ENCODE peak calls at places on chromosomes 1 and 21, in eight cellular contexts. One of them, this sample, is unnamed.

GRCh38 chr1:93685918-93686317 is 4.3 kb upstream of the BCAR3 start:
- DNase-seq in CD8-positive, alpha-beta T cell: no peak
- DNase-seq in WERI-Rb-1: no peak
- DNase-seq in colonic mucosa: no peak
- DNase-seq in ovary: no peak
- DNase-seq in fibroblast of mammary gland: no peak
- DNase-seq in tibial nerve: no peak
- DNase-seq in cardiac muscle cell: no peak
- DNase-seq in this sample: no peak

GRCh38 chr1:34978926-34979325 is 6.2 kb downstream of the TMEM35B start:
- DNase-seq in colonic mucosa: no peak
- DNase-seq in WERI-Rb-1: no peak
- DNase-seq in CD8-positive, alpha-beta T cell: no peak
- DNase-seq in ovary: no peak
- DNase-seq in cardiac muscle cell: no peak
- DNase-seq in fibroblast of mammary gland: no peak
- DNase-seq in tibial nerve: no peak
- DNase-seq in this sample: no peak

GRCh38 chr21:18370292-18370691 is 33.3 kb downstream of the TMPRSS15 start:
- DNase-seq in ovary: no peak
- DNase-seq in tibial nerve: no peak
- DNase-seq in CD8-positive, alpha-beta T cell: no peak
- DNase-seq in WERI-Rb-1: no peak
- DNase-seq in cardiac muscle cell: no peak
- DNase-seq in colonic mucosa: no peak
- DNase-seq in fibroblast of mammary gland: no peak
- DNase-seq in this sample: no peak

GRCh38 chr1:167083066-167083682 is 7.0 kb downstream of the GPA33 start:
- DNase-seq in cardiac muscle cell: peak; percentile 36
- DNase-seq in CD8-positive, alpha-beta T cell: no peak
- DNase-seq in tibial nerve: no peak
- DNase-seq in WERI-Rb-1: no peak
- DNase-seq in fibroblast of mammary gland: no peak
- DNase-seq in colonic mucosa: peak; percentile 74
- DNase-seq in ovary: no peak
- DNase-seq in this sample: no peak

GRCh38 chr1:244027491-244027890 is 23.6 kb upstream of the ZBTB18 start:
- DNase-seq in CD8-positive, alpha-beta T cell: no peak
- DNase-seq in tibial nerve: no peak
- DNase-seq in cardiac muscle cell: no peak
- DNase-seq in fibroblast of mammary gland: no peak
- DNase-seq in colonic mucosa: no peak
- DNase-seq in ovary: no peak
- DNase-seq in WERI-Rb-1: peak; percentile 91
- DNase-seq in this sample: no peak

GRCh38 chr1:109151146-109151545 is 37.2 kb downstream of the ELAPOR1 start:
- DNase-seq in ovary: no peak
- DNase-seq in colonic mucosa: peak; percentile 73
- DNase-seq in tibial nerve: no peak
- DNase-seq in CD8-positive, alpha-beta T cell: no peak
- DNase-seq in fibroblast of mammary gland: peak; percentile 67
- DNase-seq in WERI-Rb-1: peak; percentile 70
- DNase-seq in cardiac muscle cell: peak; percentile 16
- DNase-seq in this sample: peak; percentile 37

GRCh38 chr1:67687649-67688048 is 2.6 kb downstream of the GADD45A start:
- DNase-seq in colonic mucosa: no peak
- DNase-seq in ovary: no peak
- DNase-seq in WERI-Rb-1: no peak
- DNase-seq in cardiac muscle cell: no peak
- DNase-seq in fibroblast of mammary gland: peak; percentile 79
- DNase-seq in tibial nerve: no peak
- DNase-seq in CD8-positive, alpha-beta T cell: no peak
- DNase-seq in this sample: peak; percentile 60

GRCh38 chr1:84301759-84302380 is 362 bp downstream of the SAMD13 start:
- DNase-seq in cardiac muscle cell: no peak
- DNase-seq in fibroblast of mammary gland: no peak
- DNase-seq in CD8-positive, alpha-beta T cell: no peak
- DNase-seq in ovary: no peak
- DNase-seq in tibial nerve: no peak
- DNase-seq in WERI-Rb-1: no peak
- DNase-seq in colonic mucosa: no peak
- DNase-seq in this sample: no peak

GRCh38 chr1:172883844-172884243 is 166.9 kb downstream of the TNFSF18 start:
- DNase-seq in ovary: no peak
- DNase-seq in colonic mucosa: no peak
- DNase-seq in WERI-Rb-1: no peak
- DNase-seq in cardiac muscle cell: no peak
- DNase-seq in CD8-positive, alpha-beta T cell: no peak
- DNase-seq in tibial nerve: no peak
- DNase-seq in fibroblast of mammary gland: no peak
- DNase-seq in this sample: no peak

GRCh38 chr1:201125019-201125418 is 2.0 kb downstream of the ASCL5 start:
- DNase-seq in cardiac muscle cell: no peak
- DNase-seq in WERI-Rb-1: no peak
- DNase-seq in CD8-positive, alpha-beta T cell: no peak
- DNase-seq in tibial nerve: no peak
- DNase-seq in ovary: peak; percentile 63
- DNase-seq in colonic mucosa: no peak
- DNase-seq in fibroblast of mammary gland: no peak
- DNase-seq in this sample: no peak

GRCh38 chr1:44784094-44785026 is 3.6 kb downstream of the BEST4 start:
- DNase-seq in CD8-positive, alpha-beta T cell: peak; percentile 20
- DNase-seq in ovary: no peak
- DNase-seq in fibroblast of mammary gland: no peak
- DNase-seq in WERI-Rb-1: no peak
- DNase-seq in colonic mucosa: no peak
- DNase-seq in cardiac muscle cell: peak; percentile 51
- DNase-seq in tibial nerve: no peak
- DNase-seq in this sample: no peak

GRCh38 chr1:88060112-88060673 is 623.9 kb upstream of the PKN2 start:
- DNase-seq in WERI-Rb-1: no peak
- DNase-seq in ovary: no peak
- DNase-seq in cardiac muscle cell: no peak
- DNase-seq in fibroblast of mammary gland: no peak
- DNase-seq in tibial nerve: no peak
- DNase-seq in colonic mucosa: no peak
- DNase-seq in CD8-positive, alpha-beta T cell: no peak
- DNase-seq in this sample: no peak

GRCh38 chr1:230139741-230140140 is 72.7 kb downstream of the GALNT2 start:
- DNase-seq in ovary: no peak
- DNase-seq in fibroblast of mammary gland: no peak
- DNase-seq in tibial nerve: no peak
- DNase-seq in cardiac muscle cell: no peak
- DNase-seq in CD8-positive, alpha-beta T cell: no peak
- DNase-seq in colonic mucosa: peak; percentile 45
- DNase-seq in WERI-Rb-1: no peak
- DNase-seq in this sample: no peak

GRCh38 chr1:29999595-29999994 is 723.8 kb downstream of the MATN1 start:
- DNase-seq in colonic mucosa: no peak
- DNase-seq in CD8-positive, alpha-beta T cell: no peak
- DNase-seq in cardiac muscle cell: no peak
- DNase-seq in tibial nerve: no peak
- DNase-seq in fibroblast of mammary gland: no peak
- DNase-seq in WERI-Rb-1: no peak
- DNase-seq in ovary: no peak
- DNase-seq in this sample: no peak

GRCh38 chr21:33189237-33189636 is 40.5 kb upstream of the IFNAR2 start:
- DNase-seq in tibial nerve: no peak
- DNase-seq in colonic mucosa: no peak
- DNase-seq in fibroblast of mammary gland: no peak
- DNase-seq in WERI-Rb-1: no peak
- DNase-seq in ovary: no peak
- DNase-seq in CD8-positive, alpha-beta T cell: no peak
- DNase-seq in cardiac muscle cell: no peak
- DNase-seq in this sample: no peak

GRCh38 chr1:70411360-70411844 is 334 bp downstream of the CTH start:
- DNase-seq in ovary: no peak
- DNase-seq in colonic mucosa: no peak
- DNase-seq in WERI-Rb-1: no peak
- DNase-seq in cardiac muscle cell: no peak
- DNase-seq in CD8-positive, alpha-beta T cell: no peak
- DNase-seq in tibial nerve: no peak
- DNase-seq in fibroblast of mammary gland: no peak
- DNase-seq in this sample: no peak

GRCh38 chr21:44579056-44579832 is 1.2 kb downstream of the KRTAP10-5 start:
- DNase-seq in WERI-Rb-1: no peak
- DNase-seq in fibroblast of mammary gland: no peak
- DNase-seq in cardiac muscle cell: no peak
- DNase-seq in CD8-positive, alpha-beta T cell: no peak
- DNase-seq in tibial nerve: no peak
- DNase-seq in ovary: no peak
- DNase-seq in colonic mucosa: no peak
- DNase-seq in this sample: no peak

GRCh38 chr1:17561561-17561985 is 22.1 kb downstream of the ARHGEF10L start:
- DNase-seq in WERI-Rb-1: no peak
- DNase-seq in ovary: no peak
- DNase-seq in CD8-positive, alpha-beta T cell: no peak
- DNase-seq in fibroblast of mammary gland: peak; percentile 48
- DNase-seq in cardiac muscle cell: no peak
- DNase-seq in tibial nerve: no peak
- DNase-seq in colonic mucosa: no peak
- DNase-seq in this sample: no peak

GRCh38 chr1:155177192-155177917 is 3.7 kb downstream of the TRIM46 start:
- DNase-seq in WERI-Rb-1: peak; percentile 11
- DNase-seq in tibial nerve: peak; percentile 4
- DNase-seq in fibroblast of mammary gland: no peak
- DNase-seq in colonic mucosa: peak; percentile 18
- DNase-seq in cardiac muscle cell: no peak
- DNase-seq in ovary: no peak
- DNase-seq in CD8-positive, alpha-beta T cell: no peak
- DNase-seq in this sample: no peak

GRCh38 chr1:26177182-26177684 is at the start of gene CNKSR1:
- DNase-seq in fibroblast of mammary gland: no peak
- DNase-seq in WERI-Rb-1: no peak
- DNase-seq in cardiac muscle cell: peak; percentile 49
- DNase-seq in ovary: no peak
- DNase-seq in CD8-positive, alpha-beta T cell: no peak
- DNase-seq in tibial nerve: no peak
- DNase-seq in colonic mucosa: peak; percentile 90
- DNase-seq in this sample: no peak
- H3K4me3 ChIP-seq in fibroblast of mammary gland: no peak within 1 kb of the TSS
- H3K4me3 ChIP-seq in WERI-Rb-1: no peak within 1 kb of the TSS
- H3K4me3 ChIP-seq in cardiac muscle cell: no peak within 1 kb of the TSS
- H3K4me3 ChIP-seq in ovary: no peak within 1 kb of the TSS
- H3K4me3 ChIP-seq in CD8-positive, alpha-beta T cell: no peak within 1 kb of the TSS
- H3K4me3 ChIP-seq in tibial nerve: no peak within 1 kb of the TSS
- H3K4me3 ChIP-seq in colonic mucosa: peak within 1 kb of the TSS; percentile 34
- H3K4me3 ChIP-seq in this sample: no peak within 1 kb of the TSS

DNA sequence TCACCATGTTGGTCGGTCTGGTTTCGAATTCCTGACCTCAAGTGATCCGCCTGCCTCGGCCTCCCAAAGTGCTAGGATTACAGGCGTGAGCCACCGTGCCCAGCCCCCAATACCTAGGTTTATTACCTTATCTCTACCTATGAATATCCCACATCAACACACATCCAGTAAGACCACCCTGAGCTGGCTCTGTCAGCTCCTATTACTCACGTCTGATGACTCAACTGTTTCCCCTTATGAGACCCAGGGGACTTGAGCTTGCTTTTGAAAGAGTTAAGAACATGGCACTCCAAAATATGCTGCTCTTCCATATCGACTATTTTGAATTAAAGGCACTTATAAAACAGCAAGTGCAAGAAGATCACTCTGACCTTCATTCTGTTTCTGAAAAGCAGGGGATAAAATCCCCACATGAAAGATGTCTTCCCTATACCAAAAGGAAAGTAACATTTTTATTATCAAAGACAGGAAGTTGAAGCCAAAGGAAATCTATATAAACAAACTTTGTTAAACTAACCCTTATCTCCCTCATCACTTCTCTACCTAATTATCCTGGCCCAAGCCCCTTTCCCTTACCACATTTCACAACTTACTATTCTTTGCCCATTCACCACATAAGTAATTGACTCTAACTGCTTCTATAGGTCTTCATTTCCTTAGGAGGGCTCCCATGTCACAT is 41.3 kb upstream of the OSBPL9 start:
- DNase-seq in cardiac muscle cell: no peak
- DNase-seq in fibroblast of mammary gland: peak; percentile 87
- DNase-seq in WERI-Rb-1: no peak
- DNase-seq in colonic mucosa: no peak
- DNase-seq in ovary: no peak
- DNase-seq in tibial nerve: no peak
- DNase-seq in CD8-positive, alpha-beta T cell: no peak
- DNase-seq in this sample: peak; percentile 75
- H3K4me3 ChIP-seq in cardiac muscle cell: no peak overlapping the region
- H3K4me3 ChIP-seq in fibroblast of mammary gland: no peak overlapping the region
- H3K4me3 ChIP-seq in WERI-Rb-1: no peak overlapping the region
- H3K4me3 ChIP-seq in colonic mucosa: no peak overlapping the region
- H3K4me3 ChIP-seq in ovary: no peak overlapping the region
- H3K4me3 ChIP-seq in tibial nerve: no peak overlapping the region
- H3K4me3 ChIP-seq in CD8-positive, alpha-beta T cell: no peak overlapping the region
- H3K4me3 ChIP-seq in this sample: no peak overlapping the region

DNA sequence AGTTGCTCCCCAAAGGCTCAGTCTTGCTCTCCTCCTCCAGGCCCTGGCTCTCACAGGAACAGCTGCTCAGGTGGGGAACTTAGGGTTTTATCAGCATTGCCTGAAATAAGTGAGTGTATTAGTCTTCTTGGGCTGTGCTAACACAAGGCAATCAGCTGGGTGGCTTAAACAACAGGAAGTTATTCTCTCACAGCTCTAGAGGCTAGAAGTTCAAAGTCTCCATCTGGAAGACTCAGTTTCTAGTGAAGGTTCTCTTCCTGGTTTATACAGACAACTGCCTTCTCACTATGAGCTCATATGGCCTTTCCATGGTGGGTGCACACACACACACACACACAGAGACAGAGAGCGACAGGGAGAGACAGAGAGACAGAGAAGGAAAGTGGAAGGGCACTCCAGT is 2.8 kb upstream of the CD1C start:
- DNase-seq in fibroblast of mammary gland: no peak
- DNase-seq in cardiac muscle cell: no peak
- DNase-seq in tibial nerve: no peak
- DNase-seq in colonic mucosa: no peak
- DNase-seq in ovary: no peak
- DNase-seq in CD8-positive, alpha-beta T cell: no peak
- DNase-seq in WERI-Rb-1: no peak
- DNase-seq in this sample: no peak
- H3K4me3 ChIP-seq in fibroblast of mammary gland: no peak overlapping the region
- H3K4me3 ChIP-seq in cardiac muscle cell: no peak overlapping the region
- H3K4me3 ChIP-seq in tibial nerve: no peak overlapping the region
- H3K4me3 ChIP-seq in colonic mucosa: no peak overlapping the region
- H3K4me3 ChIP-seq in ovary: no peak overlapping the region
- H3K4me3 ChIP-seq in CD8-positive, alpha-beta T cell: no peak overlapping the region
- H3K4me3 ChIP-seq in WERI-Rb-1: no peak overlapping the region
- H3K4me3 ChIP-seq in this sample: no peak overlapping the region

DNA sequence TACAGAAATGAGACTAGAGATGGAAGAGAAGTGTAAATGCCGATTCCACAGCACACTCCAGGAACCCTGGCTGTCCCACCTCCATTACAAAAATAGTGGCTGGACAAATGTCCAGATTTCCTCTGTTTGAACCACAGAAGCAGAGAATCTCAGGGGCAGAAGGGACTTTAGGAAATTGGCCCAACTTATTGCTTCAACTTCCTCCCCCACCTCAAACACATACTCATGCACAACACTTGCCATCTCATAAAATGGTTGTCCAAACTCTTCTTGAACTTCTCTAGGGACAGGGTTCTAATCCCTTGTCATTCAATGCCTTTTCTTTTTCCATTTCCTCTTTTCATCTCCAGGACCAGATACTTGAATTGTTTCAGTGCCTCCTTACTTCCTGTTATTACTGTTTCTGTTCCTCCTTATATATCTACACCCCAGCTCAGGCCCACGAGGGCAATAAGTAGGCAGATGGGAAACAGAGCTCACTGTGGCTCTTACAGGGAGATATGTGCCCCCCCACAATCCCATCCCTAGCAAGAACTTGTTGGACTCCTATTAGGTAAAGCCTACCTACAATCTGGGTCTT is 8.5 kb upstream of the B4GALT3 start:
- DNase-seq in fibroblast of mammary gland: peak; percentile 30
- DNase-seq in WERI-Rb-1: no peak
- DNase-seq in colonic mucosa: no peak
- DNase-seq in cardiac muscle cell: no peak
- DNase-seq in tibial nerve: no peak
- DNase-seq in ovary: no peak
- DNase-seq in CD8-positive, alpha-beta T cell: no peak
- DNase-seq in this sample: no peak
- H3K4me3 ChIP-seq in fibroblast of mammary gland: no peak overlapping the region
- H3K4me3 ChIP-seq in WERI-Rb-1: no peak overlapping the region
- H3K4me3 ChIP-seq in colonic mucosa: no peak overlapping the region
- H3K4me3 ChIP-seq in cardiac muscle cell: no peak overlapping the region
- H3K4me3 ChIP-seq in tibial nerve: no peak overlapping the region
- H3K4me3 ChIP-seq in ovary: no peak overlapping the region
- H3K4me3 ChIP-seq in CD8-positive, alpha-beta T cell: peak overlapping the region; percentile 6
- H3K4me3 ChIP-seq in this sample: no peak overlapping the region

This sample was measured in skeletal muscle cell.